ENCODE peak calls at places on chromosomes 2 and 18, in ten cellular contexts. A is coronary artery, I is T-helper 2 cell, T is naive B cell, P is EL, H is NCI-H345, J is HCT116, Q is substantia nigra, N is NCI-H774, R is AG04449. C is an unnamed sample.
A peak's percentile ranks its signal among the peaks of the same experiment; 100 is the strongest.

GRCh38 chr2:235357881-235358280 is 136.0 kb upstream of the AGAP1 start:
- DNase-seq in A (no peak), I (no peak), T (no peak), P (no peak), H (no peak), J (no peak), Q (no peak), N (no peak), R (no peak), C (no peak)

GRCh38 chr2:236768393-236769140 is 198.9 kb downstream of the ACKR3 start:
- DNase-seq in A (no peak), I (no peak), T (no peak), P (peak; percentile 89), H (no peak), J (no peak), Q (no peak), N (no peak), R (peak; percentile 82), C (no peak)

GRCh38 chr18:31798399-31798798 is 37.7 kb upstream of the SLC25A52 start:
- DNase-seq in A (no peak), I (no peak), T (no peak), P (no peak), H (no peak), J (no peak), Q (no peak), N (no peak), R (no peak), C (no peak)

GRCh38 chr18:24762417-24762816 is 302.0 kb downstream of the HRH4 start:
- DNase-seq in A (no peak), I (no peak), T (no peak), P (no peak), H (no peak), J (no peak), Q (no peak), N (no peak), R (no peak), C (no peak)

GRCh38 chr18:50706199-50706598 is 113.6 kb downstream of the MRO start:
- DNase-seq in A (no peak), I (no peak), T (no peak), P (no peak), H (peak; percentile 76), J (no peak), Q (no peak), N (no peak), R (no peak), C (no peak)

GRCh38 chr2:188983427-188984101 is 9.4 kb downstream of the COL3A1 start:
- DNase-seq in A (no peak), I (no peak), T (no peak), P (peak; percentile 69), H (no peak), J (peak; percentile 34), Q (no peak), N (no peak), R (no peak), C (no peak)

GRCh38 chr18:7987284-7987976 is 420.3 kb downstream of the PTPRM start:
- DNase-seq in A (no peak), I (no peak), T (no peak), P (peak; percentile 61), H (no peak), J (no peak), Q (no peak), N (no peak), R (peak; percentile 46), C (no peak)

GRCh38 chr2:216671081-216671411 is 24.3 kb downstream of the IGFBP5 start:
- DNase-seq in A (no peak), I (no peak), T (no peak), P (no peak), H (no peak), J (no peak), Q (no peak), N (no peak), R (no peak), C (no peak)

GRCh38 chr2:85353876-85354285 is 447 bp downstream of the RETSAT start:
- DNase-seq in A (peak; percentile 77), I (peak; percentile 35), T (no peak), P (peak; percentile 48), H (no peak), J (peak; percentile 12), Q (peak; percentile 16), N (no peak), R (no peak), C (no peak)

GRCh38 chr2:53235836-53236582 is 531.6 kb upstream of the CHAC2 start:
- DNase-seq in A (no peak), I (no peak), T (no peak), P (no peak), H (no peak), J (no peak), Q (no peak), N (no peak), R (no peak), C (no peak)

GRCh38 chr2:217645891-217646290 is 356.9 kb downstream of the TNS1 start:
- DNase-seq in A (no peak), I (no peak), T (no peak), P (peak; percentile 61), H (no peak), J (no peak), Q (no peak), N (no peak), R (no peak), C (no peak)

GRCh38 chr18:55539240-55539639 is 48.8 kb downstream of the TCF4 start:
- DNase-seq in A (no peak), I (no peak), T (no peak), P (peak; percentile 6), H (no peak), J (no peak), Q (no peak), N (no peak), R (peak; percentile 61), C (no peak)

GRCh38 chr2:69046221-69046662 is 33.3 kb downstream of the ANTXR1 start:
- DNase-seq in A (no peak), I (no peak), T (no peak), P (peak; percentile 75), H (no peak), J (no peak), Q (no peak), N (no peak), R (peak; percentile 64), C (no peak)

GRCh38 chr2:176080540-176081355 is 3.0 kb downstream of the EVX2 start:
- DNase-seq in A (peak; percentile 33), I (no peak), T (no peak), P (peak; percentile 37), H (no peak), J (no peak), Q (no peak), N (no peak), R (no peak), C (no peak)

GRCh38 chr2:20620696-20621365 is 30.1 kb downstream of the HS1BP3 start:
- DNase-seq in A (peak; percentile 73), I (no peak), T (no peak), P (no peak), H (no peak), J (no peak), Q (no peak), N (no peak), R (no peak), C (no peak)